ENCODE peak calls at places on chromosomes 11 and 22, in five cellular contexts. E is stimulated activated CD8-positive, alpha-beta memory T cell treated with anti-CD3 and anti-CD28 coated beads, Interleukin-15, amount 100 ng/mL, for 1 hour; R is activated T-helper 1 cell treated with anti-CD3 and anti-CD28 coated beads, Interleukin-2, amount 50 U/mL, for 16 hours; W is neuronal stem cell; H is kidney epithelial cell. U is an unnamed sample.

GRCh38 chr11:78414321-78415051 is 3.1 kb downstream of the GAB2 start:
- DNase-seq in H (no peak), R (no peak), W (no peak), E (no peak), U (no peak)

GRCh38 chr11:12914401-12914912 is 94.7 kb upstream of the RASSF10 start:
- DNase-seq in H (no peak), R (no peak), W (peak), E (no peak), U (no peak)

GRCh38 chr22:37898441-37899181 is 7.5 kb upstream of the MICALL1 start:
- DNase-seq in W (no peak), E (no peak), H (no peak), R (no peak), U (no peak)

GRCh38 chr22:27318516-27318915 is 483.0 kb downstream of the MN1 start:
- DNase-seq in R (no peak), E (no peak), W (no peak), H (peak), U (no peak)

GRCh38 chr11:31340903-31341572 is 28.5 kb downstream of the DCDC1 start:
- DNase-seq in W (no peak), H (no peak), R (no peak), E (no peak), U (no peak)

GRCh38 chr11:57116654-57117053 is 65.1 kb upstream of the LRRC55 start:
- DNase-seq in W (no peak), E (no peak), R (no peak), H (no peak), U (no peak)

GRCh38 chr22:49966716-49967332 is 6.3 kb downstream of the PIM3 start:
- DNase-seq in E (no peak), W (no peak), H (no peak), R (peak), U (no peak)

GRCh38 chr22:46069518-46070214 is 80.7 kb upstream of the PPARA start:
- DNase-seq in H (peak), R (no peak), W (no peak), E (no peak), U (peak)

GRCh38 chr11:102517670-102518069 is 12.9 kb downstream of the MMP7 start:
- DNase-seq in W (no peak), H (no peak), E (no peak), R (no peak), U (no peak)

GRCh38 chr22:22410121-22410520 is 98.4 kb downstream of the ZNF280B start:
- DNase-seq in E (no peak), W (no peak), H (no peak), R (no peak), U (no peak)

GRCh38 chr22:35930933-35931332 is 97.7 kb downstream of the RBFOX2 start:
- DNase-seq in E (no peak), H (peak), W (peak), R (no peak), U (no peak)

GRCh38 chr11:35335226-35335625 is 84.1 kb downstream of the SLC1A2 start:
- DNase-seq in E (no peak), H (no peak), W (no peak), R (no peak), U (no peak)

GRCh38 chr11:62004473-62004872 is 37.0 kb upstream of the FTH1 start:
- DNase-seq in E (no peak), W (no peak), H (no peak), R (no peak), U (no peak)

GRCh38 chr11:82899191-82899820 is 924 bp downstream of the PRCP start:
- DNase-seq in R (no peak), H (no peak), W (no peak), E (no peak), U (peak)

GRCh38 chr22:20602589-20603164 is 95.3 kb downstream of the MED15 start:
- DNase-seq in R (no peak), W (no peak), E (no peak), H (no peak), U (no peak)

GRCh38 chr11:47257518-47258316 is at the start of gene NR1H3:
- DNase-seq in R (no peak), E (no peak), H (no peak), W (peak), U (no peak)

GRCh38 chr22:28395920-28396447 is 283.7 kb downstream of the TTC28 start:
- DNase-seq in E (no peak), R (no peak), H (no peak), W (no peak), U (no peak)

GRCh38 chr22:17795661-17796548 is 21.6 kb upstream of the BID start:
- DNase-seq in E (no peak), R (no peak), W (no peak), H (no peak), U (no peak)

GRCh38 chr11:11563193-11563592 is 58.6 kb downstream of the GALNT18 start:
- DNase-seq in R (no peak), W (no peak), E (no peak), H (no peak), U (no peak)

U was measured in naive thymus-derived CD4-positive, alpha-beta T cell.